ENCODE peak calls at places on chromosomes 11 and 22, in six cellular contexts. C is A549, J is BJ, X is upper lobe of right lung, N is heart right ventricle, M is Caco-2. R is an unnamed sample.

GRCh38 chr11:88152381-88152780 is 22.9 kb downstream of the RAB38 start:
- DNase-seq in M (no peak), J (no peak), C (no peak), N (no peak), X (no peak), R (no peak)

GRCh38 chr11:2944953-2945756 is 15.9 kb upstream of the PHLDA2 start:
- DNase-seq in X (peak; percentile 97), C (no peak), J (peak; percentile 54), N (peak; percentile 92), M (no peak), R (peak; percentile 60)

GRCh38 chr11:125163431-125164011 is 1.0 kb upstream of the PKNOX2 start:
- DNase-seq in J (no peak), N (no peak), M (no peak), C (no peak), X (no peak), R (no peak)

GRCh38 chr22:37109242-37109917 is at the start of gene TMPRSS6:
- DNase-seq in M (peak; percentile 44), J (no peak), C (no peak), N (no peak), X (no peak), R (no peak)

GRCh38 chr11:25992254-25992653 is 339.7 kb upstream of the ANO3 start:
- DNase-seq in M (no peak), X (no peak), J (no peak), N (no peak), C (no peak), R (no peak)

GRCh38 chr11:112837162-112837826 is 123.9 kb upstream of the NCAM1 start:
- DNase-seq in M (peak; percentile 19), N (peak; percentile 45), J (no peak), C (peak; percentile 7), X (no peak), R (no peak)

GRCh38 chr22:20422271-20422958 is 15.2 kb downstream of the SCARF2 start:
- DNase-seq in C (no peak), X (peak; percentile 29), M (no peak), J (peak; percentile 84), N (no peak), R (peak; percentile 61)

GRCh38 chr22:27151407-27151806 is 494.0 kb downstream of the MIAT start:
- DNase-seq in X (no peak), C (peak; percentile 31), N (no peak), M (peak; percentile 11), J (no peak), R (no peak)

GRCh38 chr11:74492084-74492483 is 1.4 kb downstream of the LIPT2 start:
- DNase-seq in M (no peak), N (no peak), X (no peak), C (no peak), J (no peak), R (no peak)

GRCh38 chr11:3836903-3837302 is 3.9 kb downstream of the RHOG start:
- DNase-seq in X (no peak), J (no peak), C (no peak), M (no peak), N (peak; percentile 36), R (no peak)

GRCh38 chr11:100578966-100579365 is 108.1 kb upstream of the ARHGAP42 start:
- DNase-seq in C (no peak), M (peak; percentile 19), N (no peak), J (no peak), X (no peak), R (no peak)

GRCh38 chr11:36214976-36215687 is 74.1 kb downstream of the COMMD9 start:
- DNase-seq in N (no peak), M (no peak), J (no peak), C (no peak), X (no peak), R (no peak)

GRCh38 chr11:78587446-78587845 is 12.8 kb upstream of the NARS2 start:
- DNase-seq in C (no peak), X (no peak), N (no peak), M (no peak), J (no peak), R (no peak)

GRCh38 chr22:46443850-46444389 is 93.5 kb downstream of the CELSR1 start:
- DNase-seq in M (peak; percentile 45), J (no peak), C (no peak), X (peak; percentile 78), N (no peak), R (no peak)

DNA sequence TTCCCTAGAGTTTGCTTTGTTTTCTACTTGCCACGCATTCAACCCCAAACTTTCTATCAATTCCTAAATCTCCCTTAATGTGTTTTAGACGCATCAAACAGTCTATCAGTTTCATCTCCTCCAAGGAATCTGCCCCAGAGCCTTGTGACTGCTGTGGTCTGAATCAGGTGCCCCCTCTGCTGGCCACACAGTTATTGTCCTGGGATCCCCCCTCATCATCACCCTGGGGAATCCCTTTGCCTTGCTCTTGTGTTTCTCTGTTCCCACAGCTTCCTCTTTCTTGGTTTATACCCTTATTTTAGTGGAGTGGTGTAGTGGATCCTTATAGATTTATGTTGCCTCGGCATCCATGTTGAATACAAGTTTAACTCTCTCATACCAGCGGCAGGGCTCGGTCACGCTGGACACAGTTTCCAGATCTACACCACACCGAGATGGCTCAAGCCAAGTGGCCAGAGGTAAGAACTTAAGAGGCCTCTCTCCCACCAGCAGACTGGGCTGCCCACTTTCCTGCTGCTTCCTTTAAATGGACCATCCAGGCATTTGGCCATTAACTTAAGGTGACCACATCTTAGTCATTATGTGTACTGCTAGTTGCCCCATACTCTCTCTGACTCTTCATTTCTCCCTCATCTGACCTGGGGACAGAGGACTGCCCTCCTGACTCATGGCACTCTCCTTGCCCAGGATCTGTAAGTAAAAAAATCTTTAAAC is 8.2 kb downstream of the UPB1 start:
- DNase-seq in C (peak; percentile 36), X (no peak), N (peak; percentile 68), M (peak; percentile 74), J (no peak), R (no peak)
- H3K4me3 ChIP-seq in C (no peak overlapping the region), X (no peak overlapping the region), N (no peak overlapping the region), M (no peak overlapping the region), J (no peak overlapping the region), R (no peak overlapping the region)

GRCh38 chr22:35446365-35446764 is 46.4 kb downstream of the MCM5 start:
- DNase-seq in X (no peak), J (peak; percentile 37), N (no peak), M (no peak), C (no peak), R (peak; percentile 52)
- TF ChIP-seq CTCF in X (no peak), J (no peak), N (no peak), M (no peak), C (no peak), R (no peak)

GRCh38 chr11:130638048-130638447 is 189.6 kb downstream of the ADAMTS15 start:
- DNase-seq in N (no peak), C (peak; percentile 66), M (no peak), X (no peak), J (no peak), R (no peak)
- H3K4me3 ChIP-seq in N (no peak overlapping the region), C (no peak overlapping the region), M (no peak overlapping the region), X (no peak overlapping the region), J (no peak overlapping the region), R (no peak overlapping the region)

GRCh38 chr11:68081691-68082090 is 39.5 kb downstream of the CHKA start:
- DNase-seq in C (no peak), J (no peak), N (no peak), M (no peak), X (no peak), R (no peak)

GRCh38 chr11:68074584-68075352 is 35.9 kb downstream of the TCIRG1 start:
- DNase-seq in N (no peak), X (no peak), J (no peak), M (no peak), C (no peak), R (no peak)

GRCh38 chr11:68077617-68078592 is 39.1 kb downstream of the TCIRG1 start:
- DNase-seq in C (no peak), X (no peak), N (no peak), J (no peak), M (no peak), R (no peak)

GRCh38 chr11:68071281-68072048 is 32.6 kb downstream of the TCIRG1 start:
- DNase-seq in M (no peak), X (no peak), N (no peak), C (no peak), J (no peak), R (no peak)

DNA sequence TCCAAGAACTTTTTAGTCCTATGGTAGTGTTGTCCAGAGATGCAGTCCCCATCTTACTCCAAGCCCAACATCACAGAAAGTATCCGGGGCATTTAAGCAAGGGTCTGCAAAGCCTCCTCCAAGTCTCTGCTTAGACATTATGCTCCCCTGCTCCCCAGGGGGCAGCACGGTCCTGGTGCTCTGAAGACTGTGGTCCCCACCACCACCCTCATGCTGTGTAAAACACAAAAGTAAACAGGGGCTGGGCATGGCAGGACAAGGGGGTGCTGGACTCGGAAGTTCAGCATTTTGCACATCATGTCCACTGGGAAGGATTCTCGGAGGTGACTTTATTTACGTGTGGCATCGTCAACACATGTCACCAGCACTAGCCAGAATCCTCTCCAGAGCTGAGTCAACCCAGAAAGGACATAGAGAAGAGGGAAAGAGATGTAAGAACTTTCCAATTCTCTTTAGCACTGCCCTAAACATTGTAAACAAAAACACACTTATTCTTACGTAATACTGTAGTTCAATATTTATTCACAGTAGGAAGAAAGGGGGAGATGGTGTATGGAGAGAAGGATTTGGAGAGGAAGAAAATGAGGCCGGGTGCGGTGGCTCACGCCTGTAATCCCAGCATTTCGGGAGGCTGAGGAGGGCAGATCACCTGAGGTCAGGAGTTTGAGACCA is 37.7 kb downstream of the TCIRG1 start:
- DNase-seq in J (no peak), N (no peak), M (peak; percentile 51), C (no peak), X (no peak), R (no peak)
- TF ChIP-seq CTCF in J (no peak), N (peak; percentile 13), M (peak; percentile 42), C (peak; percentile 5), X (peak; percentile 34), R (no peak)

DNA sequence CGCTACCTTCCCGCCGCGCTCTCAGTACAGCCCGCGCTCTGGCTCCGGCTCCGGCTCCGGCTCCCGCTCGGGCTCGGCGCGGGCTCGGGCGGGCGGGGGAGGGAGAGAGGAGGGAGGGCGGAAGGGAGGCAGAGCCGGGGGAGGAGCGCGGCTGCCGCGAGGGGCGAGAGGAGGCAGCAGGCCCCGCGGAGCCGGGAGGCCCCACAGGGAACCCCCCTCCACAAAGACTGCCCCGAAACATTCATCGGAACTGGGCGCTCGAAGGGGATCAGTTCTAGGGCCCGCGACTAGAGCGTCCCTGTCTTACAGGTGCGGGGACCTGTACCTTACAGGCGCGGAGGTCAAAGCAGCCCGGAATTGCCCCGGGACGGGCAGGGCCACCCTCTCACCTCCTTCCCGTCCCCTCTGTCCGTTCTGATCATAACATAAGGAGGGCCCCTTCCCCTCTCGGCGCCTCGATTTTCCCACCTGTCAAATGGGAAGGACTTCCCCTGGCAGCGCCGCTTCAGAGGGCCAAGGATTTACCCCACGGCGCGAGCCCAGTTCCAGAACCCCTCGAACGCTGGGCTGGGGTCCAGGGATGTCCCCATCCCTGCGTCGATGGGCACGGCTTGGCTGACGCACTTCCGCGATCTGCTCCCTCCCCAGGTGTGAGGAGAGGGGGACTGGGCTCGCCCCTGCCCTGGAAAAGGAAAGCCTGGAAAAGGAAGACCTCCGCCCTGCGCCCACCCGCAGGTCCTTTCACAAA is at the start of gene SHISA8:
- DNase-seq in C (no peak), M (peak; percentile 62), X (peak; percentile 78), N (no peak), J (no peak), R (no peak)
- H3K4me3 ChIP-seq in C (peak within 1 kb of the TSS; percentile 63), M (peak within 1 kb of the TSS; percentile 42), X (peak within 1 kb of the TSS; percentile 29), N (peak within 1 kb of the TSS; percentile 48), J (peak within 1 kb of the TSS; percentile 12), R (no peak within 1 kb of the TSS)

DNA sequence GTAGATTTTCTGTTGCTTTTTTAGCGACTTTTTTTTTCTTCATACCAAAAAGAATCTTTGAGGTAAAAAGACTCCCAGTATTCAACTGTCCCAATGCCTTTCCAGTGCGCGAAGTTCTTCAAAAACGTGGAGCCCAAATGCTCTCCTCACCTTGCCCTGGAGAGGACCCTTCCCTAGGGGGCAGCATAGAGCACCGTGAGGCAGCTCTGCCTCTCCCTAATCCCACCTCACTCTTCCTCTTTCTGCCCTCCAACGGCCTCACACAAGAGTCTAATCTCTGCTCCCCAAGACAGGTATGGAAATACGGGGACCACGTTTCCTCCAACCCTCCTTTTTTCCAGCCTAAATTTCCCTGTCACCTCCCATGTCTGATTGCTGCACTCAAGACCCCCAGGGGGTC is 117.5 kb upstream of the ALX4 start:
- DNase-seq in X (no peak), C (peak; percentile 8), M (peak; percentile 27), N (no peak), J (no peak), R (no peak)
- TF ChIP-seq CTCF in X (peak; percentile 10), C (peak; percentile 40), M (peak; percentile 40), N (peak; percentile 42), J (peak; percentile 16), R (peak; percentile 33)

R was measured in AG09309.